ENCODE peak calls at places on chromosomes 16 and 17, in four cellular contexts. Z is HT-29; F is stimulated activated CD4-positive, alpha-beta T cell treated with anti-CD3 and anti-CD28 coated beads, Interleukin-12 subunit alpha, Interleukin-12 subunit beta, amount 100 ng/mL, for 4 hours; J is sigmoid colon. T is an unnamed sample.

GRCh38 chr16:57265850-57266530 is 18.5 kb downstream of the PLLP start:
- DNase-seq in Z (no peak), F (no peak), J (no peak), T (peak; percentile 65)

GRCh38 chr16:75460441-75460840 is 4.0 kb downstream of the TMEM170A start:
- DNase-seq in Z (no peak), F (no peak), J (no peak), T (no peak)

GRCh38 chr17:75683467-75684041 is 16.4 kb downstream of the SAP30BP start:
- DNase-seq in Z (peak; percentile 66), F (no peak), J (no peak), T (peak; percentile 63)

GRCh38 chr16:31276600-31276999 is 16.8 kb downstream of the ITGAM start:
- DNase-seq in Z (no peak), F (no peak), J (no peak), T (no peak)

GRCh38 chr16:54400261-54400660 is 113.7 kb upstream of the IRX3 start:
- DNase-seq in Z (no peak), F (no peak), J (no peak), T (no peak)

GRCh38 chr17:56633681-56634080 is 40.2 kb downstream of the NOG start:
- DNase-seq in Z (no peak), F (no peak), J (peak; percentile 55), T (no peak)

GRCh38 chr17:5821057-5821456 is 236.7 kb upstream of the NLRP1 start:
- DNase-seq in Z (no peak), F (no peak), J (no peak), T (no peak)

GRCh38 chr17:79079421-79080200 is 5.0 kb downstream of the ENGASE start:
- DNase-seq in Z (no peak), F (no peak), J (no peak), T (no peak)

GRCh38 chr17:47844230-47844629 is 3.2 kb upstream of the SCRN2 start:
- DNase-seq in Z (peak; percentile 49), F (no peak), J (no peak), T (no peak)

GRCh38 chr16:55836158-55836611 is 3.3 kb upstream of the CES1 start:
- DNase-seq in Z (no peak), F (no peak), J (no peak), T (no peak)

GRCh38 chr17:40122944-40123810 is 1.4 kb downstream of the MSL1 start:
- DNase-seq in Z (peak; percentile 63), F (peak; percentile 55), J (no peak), T (peak; percentile 98)

GRCh38 chr17:79625706-79626105 is 14.9 kb upstream of the RBFOX3 start:
- DNase-seq in Z (no peak), F (no peak), J (peak; percentile 32), T (no peak)

GRCh38 chr16:75236232-75236631 is 15.2 kb downstream of the BCAR1 start:
- DNase-seq in Z (no peak), F (no peak), J (no peak), T (no peak)

GRCh38 chr17:45792995-45793755 is 9.1 kb downstream of the CRHR1 start:
- DNase-seq in Z (no peak), F (no peak), J (no peak), T (peak; percentile 28)

GRCh38 chr17:79950306-79950705 is 85.4 kb downstream of the TBC1D16 start:
- DNase-seq in Z (no peak), F (no peak), J (peak; percentile 41), T (no peak)

GRCh38 chr17:3004925-3005324 is 58.5 kb downstream of the OR1D5 start:
- DNase-seq in Z (peak; percentile 29), F (no peak), J (peak; percentile 72), T (no peak)

GRCh38 chr16:69324013-69324531 is 6.3 kb downstream of the PDF start:
- DNase-seq in Z (peak; percentile 39), F (no peak), J (no peak), T (no peak)

GRCh38 chr16:31452631-31453106 is 6.6 kb upstream of the ARMC5 start:
- DNase-seq in Z (no peak), F (no peak), J (peak; percentile 58), T (no peak)

GRCh38 chr16:57592591-57593003 is 35.8 kb upstream of the ADGRG1 start:
- DNase-seq in Z (no peak), F (peak; percentile 38), J (no peak), T (no peak)

GRCh38 chr17:16286947-16287562 is 66.2 kb downstream of the CENPV start:
- DNase-seq in Z (no peak), F (no peak), J (peak; percentile 65), T (peak; percentile 17)

GRCh38 chr17:79646721-79647455 is 36.0 kb upstream of the RBFOX3 start:
- DNase-seq in Z (no peak), F (no peak), J (peak; percentile 40), T (no peak)

GRCh38 chr16:15055141-15056053 is 477 bp downstream of the NTAN1 start:
- DNase-seq in Z (no peak), F (no peak), J (peak; percentile 82), T (no peak)

GRCh38 chr17:82226809-82227628 is 1.8 kb upstream of the SLC16A3 start:
- DNase-seq in Z (no peak), F (no peak), J (peak; percentile 64), T (no peak)

GRCh38 chr17:80545499-80545826 is 825 bp downstream of the RPTOR start:
- DNase-seq in Z (peak; percentile 35), F (no peak), J (peak; percentile 3), T (no peak)

GRCh38 chr17:77897741-77898301 is 60.7 kb upstream of the TNRC6C start:
- DNase-seq in Z (no peak), F (no peak), J (peak; percentile 2), T (no peak)

T was measured in Calu3.